ENCODE peak calls at places on chromosome 13, in ten cellular contexts. J is left lung; E is CD8-positive, alpha-beta T cell; S is tibial artery; M is esophagus squamous epithelium; X is CD4-positive, CD25-positive, alpha-beta regulatory T cell; N is neuronal stem cell; R is uterus; Q is hepatocyte; T is A673. P is an unnamed sample. For H3K9me3, the result is how much of the 10 kb centered on the place peaks cover.

GRCh38 chr13:60012503-60012902 is 151.2 kb downstream of the DIAPH3 start:
- DNase-seq in R (no peak), X (no peak), M (no peak), N (no peak), T (no peak), E (no peak), S (no peak), Q (peak), J (no peak), P (no peak)

GRCh38 chr13:101026328-101026727 is 351.7 kb upstream of the TMTC4 start:
- DNase-seq in R (no peak), J (no peak), S (no peak), X (no peak), M (no peak), Q (no peak), N (no peak), E (no peak), T (no peak), P (no peak)

GRCh38 chr13:61810065-61810464 is 394.4 kb upstream of the PCDH20 start:
- DNase-seq in R (no peak), X (no peak), T (no peak), M (no peak), S (no peak), E (no peak), Q (no peak), J (no peak), N (no peak), P (no peak)

GRCh38 chr13:45055198-45055901 is 65.0 kb upstream of the GTF2F2 start:
- DNase-seq in Q (peak), R (peak), T (peak), M (no peak), S (no peak), E (no peak), J (no peak), X (peak), N (no peak), P (no peak)

GRCh38 chr13:27053902-27054595 is 117.6 kb downstream of the USP12 start:
- DNase-seq in R (no peak), J (no peak), Q (no peak), E (no peak), N (no peak), M (no peak), T (no peak), X (no peak), S (no peak), P (no peak)

GRCh38 chr13:98203641-98204326 is 26.7 kb upstream of the RNF113B start:
- DNase-seq in M (no peak), R (no peak), S (no peak), X (no peak), N (no peak), Q (no peak), T (no peak), E (no peak), J (no peak), P (no peak)

GRCh38 chr13:112959701-112960542 is 9.1 kb upstream of the MCF2L start:
- DNase-seq in M (no peak), N (no peak), T (no peak), R (no peak), E (no peak), S (peak), Q (no peak), J (no peak), X (no peak), P (no peak)

GRCh38 chr13:48858523-48858922 is 117.2 kb upstream of the FNDC3A start:
- DNase-seq in E (no peak), M (no peak), R (no peak), S (no peak), J (no peak), T (no peak), Q (peak), N (no peak), X (no peak), P (no peak)

GRCh38 chr13:24147570-24147963 is 13.0 kb upstream of the SPATA13 start:
- DNase-seq in Q (peak), J (no peak), R (no peak), S (no peak), M (no peak), E (no peak), N (no peak), T (no peak), X (no peak), P (no peak)

GRCh38 chr13:30416471-30416870 is 5.8 kb upstream of the UBE2L5 start:
- DNase-seq in X (no peak), M (no peak), J (no peak), R (no peak), Q (no peak), E (no peak), S (no peak), T (no peak), N (no peak), P (no peak)

GRCh38 chr13:108220042-108220441 is 1.9 kb downstream of the ABHD13 start:
- DNase-seq in R (no peak), T (no peak), J (no peak), E (no peak), S (no peak), X (peak), N (no peak), Q (peak), M (no peak), P (no peak)

GRCh38 chr13:45928843-45929242 is 77.3 kb upstream of the SIAH3 start:
- DNase-seq in Q (no peak), S (no peak), X (no peak), T (peak), N (no peak), E (no peak), M (no peak), J (no peak), R (no peak), P (no peak)

GRCh38 chr13:61901946-61902541 is 486.4 kb upstream of the PCDH20 start:
- DNase-seq in T (no peak), R (no peak), S (no peak), J (no peak), Q (no peak), E (no peak), X (no peak), M (no peak), N (no peak), P (no peak)

GRCh38 chr13:88932950-88933349 is 1261.8 kb downstream of the SLITRK5 start:
- DNase-seq in Q (no peak), E (no peak), J (no peak), R (no peak), N (no peak), M (no peak), X (no peak), S (no peak), T (no peak), P (no peak)

GRCh38 chr13:36453518-36453917 is 21.2 kb downstream of the CCNA1 start:
- DNase-seq in X (no peak), R (no peak), S (no peak), N (no peak), M (no peak), Q (peak), E (no peak), T (peak), J (no peak), P (no peak)

GRCh38 chr13:66087149-66087780 is 1142.9 kb downstream of the PCDH9 start:
- DNase-seq in T (no peak), S (no peak), J (no peak), E (no peak), Q (no peak), X (no peak), R (no peak), N (no peak), M (no peak), P (no peak)

GRCh38 chr13:46386996-46387851 is at the start of gene RUBCNL:
- DNase-seq in Q (peak), X (peak), T (peak), N (peak), J (peak), R (peak), S (no peak), E (no peak), M (no peak), P (no peak)

GRCh38 chr13:59203855-59204254 is 959.9 kb downstream of the DIAPH3 start:
- DNase-seq in J (no peak), Q (no peak), M (no peak), X (no peak), N (no peak), S (no peak), E (no peak), T (no peak), R (no peak), P (no peak)

GRCh38 chr13:59497845-59498244 is 665.9 kb downstream of the DIAPH3 start:
- DNase-seq in N (no peak), J (no peak), S (no peak), Q (no peak), E (no peak), M (no peak), R (no peak), T (no peak), X (no peak), P (no peak)

GRCh38 chr13:84567848-84568247 is 685.6 kb upstream of the SLITRK1 start:
- DNase-seq in R (no peak), E (no peak), J (no peak), M (no peak), Q (no peak), T (no peak), S (no peak), N (no peak), X (no peak), P (no peak)

GRCh38 chr13:113476811-113477210 is 13.7 kb downstream of the DCUN1D2 start:
- DNase-seq in R (no peak), J (no peak), E (no peak), T (no peak), S (no peak), N (no peak), Q (no peak), M (no peak), X (no peak), P (no peak)

GRCh38 chr13:25179011-25179410 is 6.9 kb upstream of the AMER2 start:
- DNase-seq in R (no peak), J (no peak), M (no peak), T (no peak), X (no peak), N (no peak), Q (no peak), S (no peak), E (no peak), P (no peak)

GRCh38 chr13:41668130-41668757 is 210.9 kb downstream of the RGCC start:
- DNase-seq in X (peak), S (peak), Q (peak), M (no peak), E (peak), J (no peak), R (peak), T (peak), N (peak), P (peak)

DNA sequence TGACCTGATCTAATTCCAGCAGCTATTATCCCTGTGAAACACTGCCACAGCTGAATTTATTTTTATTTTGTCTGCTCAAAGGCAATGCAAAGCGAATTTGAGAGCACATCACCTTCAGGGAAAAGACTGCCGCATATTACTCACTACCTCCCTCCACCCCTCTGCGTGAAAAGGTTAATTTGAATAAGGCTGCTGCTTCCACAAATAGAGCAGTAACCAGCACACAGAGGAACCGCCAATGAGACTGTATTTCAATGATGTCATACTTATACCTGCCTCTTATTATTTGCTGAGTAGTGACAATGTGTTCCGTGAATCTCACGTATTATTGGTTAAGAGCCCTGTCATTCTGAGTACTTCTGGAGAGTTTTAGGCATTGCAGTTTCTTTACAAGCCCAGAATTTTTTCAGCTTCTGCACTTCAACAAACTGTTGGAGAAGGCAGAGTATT is 156.1 kb upstream of the KLF12 start:
- DNase-seq in R (peak), Q (peak), E (no peak), X (peak), J (no peak), N (peak), M (no peak), S (no peak), T (peak), P (no peak)
- H3K9me3 ChIP-seq in R (under half), Q (under half), E (under half), X (under half), J (under half), N (under half), M (under half), S (under half), T (under half), P (under half)

DNA sequence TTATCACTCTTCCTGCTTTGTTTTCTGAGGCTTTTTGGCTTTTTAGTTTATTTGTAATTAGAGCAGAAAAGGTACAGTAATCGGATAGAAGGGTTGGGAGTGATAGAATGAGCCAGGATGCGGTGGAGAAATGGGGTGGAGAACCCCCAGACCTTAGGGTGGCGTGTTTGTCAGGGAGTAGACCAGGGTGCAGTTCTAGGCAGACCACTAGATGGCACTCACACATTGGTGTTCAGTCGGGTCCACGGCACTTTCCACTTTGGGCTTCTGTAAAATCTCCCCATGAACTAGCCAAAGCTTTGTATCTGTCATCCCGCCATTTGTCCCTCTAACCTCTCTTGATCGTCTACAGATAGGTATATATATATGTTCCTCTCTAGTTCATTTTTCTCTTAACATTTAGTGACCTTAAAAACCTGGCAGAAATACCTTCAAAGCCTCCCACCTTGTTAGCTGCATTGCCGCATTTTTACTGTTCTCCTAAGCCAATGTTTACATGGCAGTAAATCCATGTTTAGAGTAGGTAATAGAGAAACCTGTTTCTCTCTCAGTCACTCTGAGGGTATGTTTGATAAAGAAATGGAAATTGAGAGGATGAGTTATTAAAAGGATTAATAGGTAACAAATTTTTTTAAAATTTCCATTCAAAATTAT is 154.9 kb downstream of the TM9SF2 start:
- DNase-seq in Q (peak), S (peak), T (peak), M (peak), N (peak), E (peak), J (no peak), X (peak), R (peak), P (peak)
- H3K27ac ChIP-seq in Q (peak), S (no peak), T (peak), M (peak), N (no peak), E (peak), J (no peak), X (peak), R (no peak), P (no peak)

DNA sequence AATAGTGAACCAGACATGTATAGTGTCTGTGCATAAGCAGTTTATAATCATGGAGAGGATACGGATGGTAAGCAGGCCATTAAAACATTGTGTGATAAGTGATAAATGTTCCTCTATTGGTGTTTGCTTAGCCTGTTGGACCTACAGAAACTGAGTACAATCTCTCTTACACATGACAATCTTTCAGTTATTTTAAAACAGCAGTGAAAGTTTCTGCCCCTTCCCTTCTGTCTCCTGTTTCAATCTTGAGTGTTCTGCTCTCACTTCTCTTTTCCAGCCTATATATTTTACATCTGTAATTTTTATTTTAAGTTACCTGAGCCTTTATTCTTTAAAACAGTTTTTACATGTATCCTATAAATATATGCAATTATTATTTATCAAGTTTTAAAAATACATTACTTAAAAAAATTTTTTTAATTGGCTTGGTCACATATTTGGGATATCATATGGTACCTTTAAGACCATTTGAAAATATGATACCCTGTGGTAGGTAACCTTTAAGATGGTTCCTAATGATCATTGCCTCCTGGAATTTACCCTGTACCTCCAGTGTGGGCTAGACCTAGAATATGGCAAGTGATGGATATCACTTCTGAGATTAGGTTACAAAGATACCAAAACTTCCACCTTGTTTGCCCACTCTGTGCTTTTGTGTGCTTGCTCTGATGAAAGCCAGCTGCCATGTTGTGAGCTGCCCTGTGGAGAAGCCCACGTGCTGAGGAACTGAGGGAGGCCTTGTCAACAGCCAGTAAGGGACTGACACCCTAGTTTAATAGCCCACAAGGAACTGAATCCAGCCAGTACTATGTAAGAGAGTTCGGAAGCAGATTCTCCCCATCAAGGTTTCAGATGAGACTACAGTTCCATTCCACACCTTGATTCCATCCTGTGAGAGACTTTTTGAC is 99.3 kb downstream of the DHRS12 start:
- DNase-seq in E (no peak), N (no peak), J (no peak), X (no peak), S (no peak), R (no peak), T (no peak), M (no peak), Q (no peak), P (no peak)
- H3K4me3 ChIP-seq in E (no peak), N (no peak), J (no peak), X (no peak), S (no peak), R (no peak), T (no peak), M (no peak), Q (no peak), P (no peak)

GRCh38 chr13:29170451-29171082 is 350.4 kb downstream of the MTUS2 start:
- DNase-seq in R (no peak), J (no peak), E (no peak), T (peak), M (no peak), Q (no peak), X (no peak), S (no peak), N (no peak), P (no peak)

GRCh38 chr13:29175245-29175873 is 355.2 kb downstream of the MTUS2 start:
- DNase-seq in E (no peak), S (no peak), R (no peak), N (no peak), M (no peak), X (no peak), Q (no peak), T (no peak), J (no peak), P (no peak)

GRCh38 chr13:29174093-29174492 is 354.0 kb downstream of the MTUS2 start:
- DNase-seq in Q (no peak), R (no peak), S (no peak), N (no peak), T (no peak), E (no peak), X (no peak), J (no peak), M (no peak), P (no peak)

GRCh38 chr13:29165840-29166239 is 345.7 kb downstream of the MTUS2 start:
- DNase-seq in J (no peak), X (no peak), T (no peak), Q (no peak), R (no peak), N (no peak), E (no peak), S (no peak), M (no peak), P (no peak)

DNA sequence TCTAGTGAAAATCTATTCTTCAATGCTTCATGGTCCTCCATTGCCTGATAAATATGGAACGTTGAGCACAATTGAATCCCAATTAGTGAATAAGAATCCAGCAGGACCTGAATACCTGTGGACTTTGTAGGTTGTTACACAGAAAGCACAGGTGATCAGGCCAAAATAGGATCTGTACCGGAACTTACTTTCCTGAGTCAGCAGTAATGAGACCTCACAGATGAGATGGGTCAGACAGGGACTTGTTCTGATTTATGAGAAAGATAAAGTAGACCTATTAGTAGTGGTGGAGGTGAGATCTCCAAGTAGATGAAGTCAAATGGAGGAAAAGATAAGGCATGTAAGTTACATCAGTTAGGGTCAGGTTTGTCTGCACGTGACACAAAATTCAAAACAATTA is 351.1 kb downstream of the MTUS2 start:
- DNase-seq in J (no peak), M (no peak), S (no peak), N (no peak), E (no peak), X (no peak), R (no peak), Q (no peak), T (no peak), P (no peak)
- H3K9me3 ChIP-seq in J (under half), M (under half), S (under half), N (under half), E (under half), X (under half), R (under half), Q (under half), T (under half), P (under half)

DNA sequence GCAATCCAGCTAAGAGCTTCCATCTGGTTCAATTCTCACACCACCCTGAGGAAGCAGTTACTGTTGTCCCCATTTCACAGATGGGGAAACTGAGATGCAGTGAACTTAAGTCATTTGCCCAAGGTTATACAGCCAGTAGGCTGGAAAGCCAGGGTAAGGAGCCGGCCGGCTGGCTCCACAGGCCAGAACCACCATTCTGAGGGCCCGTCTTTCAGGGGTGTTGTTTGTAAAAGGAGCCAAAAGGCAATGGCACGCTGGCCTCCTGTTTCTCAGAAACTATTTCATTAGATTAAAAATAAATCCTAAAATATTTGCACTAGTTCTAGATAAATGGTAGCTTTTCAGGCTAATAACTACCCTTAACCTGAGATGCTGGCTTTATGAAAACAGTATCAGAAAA is 114.9 kb downstream of the CRYL1 start:
- DNase-seq in T (no peak), J (no peak), N (no peak), R (no peak), X (no peak), E (no peak), S (no peak), M (no peak), Q (no peak), P (no peak)
- H3K27ac ChIP-seq in T (no peak), J (no peak), N (no peak), R (no peak), X (no peak), E (no peak), S (no peak), M (no peak), Q (no peak), P (no peak)

P was measured in iPS DF 6.9.